ENCODE peak calls at places on chromosome 15, in eight cellular contexts. F is ELR; Q is RWPE1; K is NCI-H774; H is activated naive CD8-positive, alpha-beta T cell treated with anti-CD3 and anti-CD28 coated beads, Interleukin-2, amount 50 U/mL, for 24 hours; V is A172; T is activated CD8-positive, alpha-beta memory T cell treated with anti-CD3 and anti-CD28 coated beads for 24 hours; N is SHP77 treated with DMSO at 0.1 percent for 48 hours. D is an unnamed sample.

GRCh38 chr15:96838088-96838487 is 507.6 kb downstream of the NR2F2 start:
- DNase-seq in F (peak; percentile 28), Q (no peak), K (no peak), H (no peak), V (peak; percentile 14), T (no peak), N (no peak), D (no peak)

GRCh38 chr15:67120839-67121540 is 55.6 kb downstream of the SMAD3 start:
- DNase-seq in F (peak; percentile 90), Q (peak; percentile 69), K (no peak), H (peak; percentile 90), V (peak; percentile 78), T (peak; percentile 93), N (no peak), D (peak; percentile 18)

GRCh38 chr15:74122403-74123130 is 7.8 kb upstream of the ISLR2 start:
- DNase-seq in F (no peak), Q (no peak), K (no peak), H (no peak), V (no peak), T (no peak), N (no peak), D (no peak)

GRCh38 chr15:99446565-99447496 is 119.0 kb upstream of the MEF2A start:
- DNase-seq in F (no peak), Q (no peak), K (peak; percentile 56), H (no peak), V (no peak), T (peak; percentile 52), N (no peak), D (peak; percentile 99)

GRCh38 chr15:63434567-63435219 is 53.0 kb upstream of the CA12 start:
- DNase-seq in F (no peak), Q (no peak), K (peak; percentile 67), H (no peak), V (no peak), T (no peak), N (peak; percentile 32), D (peak; percentile 99)

GRCh38 chr15:80709542-80709941 is 14.4 kb downstream of the ABHD17C start:
- DNase-seq in F (no peak), Q (peak; percentile 93), K (no peak), H (no peak), V (no peak), T (no peak), N (no peak), D (peak; percentile 48)

GRCh38 chr15:61827131-61827530 is 233.1 kb downstream of the VPS13C start:
- DNase-seq in F (no peak), Q (no peak), K (no peak), H (no peak), V (no peak), T (no peak), N (no peak), D (no peak)

GRCh38 chr15:79176151-79176550 is 85.6 kb upstream of the RASGRF1 start:
- DNase-seq in F (no peak), Q (no peak), K (no peak), H (no peak), V (no peak), T (no peak), N (no peak), D (no peak)

GRCh38 chr15:61383421-61383820 is 154.3 kb upstream of the RORA start:
- DNase-seq in F (peak; percentile 48), Q (no peak), K (no peak), H (no peak), V (no peak), T (no peak), N (no peak), D (no peak)

GRCh38 chr15:32030795-32031194 is 480 bp downstream of the CHRNA7 start:
- DNase-seq in F (no peak), Q (no peak), K (no peak), H (no peak), V (peak; percentile 3), T (no peak), N (no peak), D (peak; percentile 15)

GRCh38 chr15:68735610-68736009 is 85.1 kb downstream of the ANP32A start:
- DNase-seq in F (no peak), Q (no peak), K (no peak), H (no peak), V (no peak), T (no peak), N (no peak), D (no peak)

GRCh38 chr15:81337241-81337640 is 13.3 kb upstream of the STARD5 start:
- DNase-seq in F (no peak), Q (no peak), K (no peak), H (no peak), V (no peak), T (no peak), N (no peak), D (no peak)

GRCh38 chr15:65916664-65917406 is 47.5 kb downstream of the RAB11A start:
- DNase-seq in F (peak; percentile 76), Q (peak; percentile 45), K (peak; percentile 78), H (peak; percentile 55), V (peak; percentile 63), T (no peak), N (peak; percentile 69), D (peak; percentile 73)

GRCh38 chr15:45021331-45021730 is 1.7 kb upstream of the SORD start:
- DNase-seq in F (no peak), Q (peak; percentile 13), K (no peak), H (no peak), V (peak; percentile 5), T (no peak), N (no peak), D (no peak)

GRCh38 chr15:31372635-31373091 is 46.0 kb downstream of the KLF13 start:
- DNase-seq in F (peak; percentile 84), Q (peak; percentile 92), K (no peak), H (no peak), V (peak; percentile 12), T (no peak), N (peak; percentile 49), D (peak; percentile 86)

GRCh38 chr15:40344217-40344616 is 3.5 kb upstream of the CCDC9B start:
- DNase-seq in F (peak; percentile 68), Q (no peak), K (no peak), H (no peak), V (no peak), T (no peak), N (no peak), D (no peak)

GRCh38 chr15:69342460-69343076 is 43.9 kb downstream of the PAQR5 start:
- DNase-seq in F (no peak), Q (no peak), K (no peak), H (no peak), V (no peak), T (no peak), N (no peak), D (no peak)

GRCh38 chr15:29451201-29451781 is 181.7 kb upstream of the NSMCE3 start:
- DNase-seq in F (peak; percentile 8), Q (no peak), K (no peak), H (no peak), V (no peak), T (no peak), N (peak; percentile 16), D (peak; percentile 28)

GRCh38 chr15:66959066-66959465 is 106.3 kb upstream of the SMAD3 start:
- DNase-seq in F (no peak), Q (no peak), K (no peak), H (no peak), V (no peak), T (no peak), N (no peak), D (no peak)